ENCODE peak calls at places on chromosomes 12 and 14, in seven cellular contexts. V, G, Y, A, O, I and T are unnamed samples.

GRCh38 chr14:98826618-98827017 is 445.4 kb downstream of the BCL11B start:
- DNase-seq in V (no peak), A (no peak), Y (peak), G (no peak), I (no peak), O (no peak), T (no peak)

GRCh38 chr12:32369202-32369601 is 30.2 kb upstream of the FGD4 start:
- DNase-seq in Y (no peak), I (no peak), A (no peak), G (no peak), V (no peak), O (no peak), T (no peak)

GRCh38 chr14:65958664-65959562 is 527.3 kb upstream of the CCDC196 start:
- DNase-seq in I (no peak), V (no peak), A (peak), Y (no peak), G (peak), O (peak), T (peak)

GRCh38 chr12:126570571-126570970 is 1505.3 kb downstream of the AACS start:
- DNase-seq in G (no peak), V (no peak), O (no peak), Y (no peak), I (no peak), A (no peak), T (no peak)

GRCh38 chr12:45354399-45354798 is 138.5 kb downstream of the ANO6 start:
- DNase-seq in V (no peak), Y (no peak), O (no peak), I (no peak), G (no peak), A (no peak), T (no peak)

GRCh38 chr14:61698216-61698980 is 3.1 kb downstream of the HIF1A start:
- DNase-seq in Y (no peak), V (no peak), I (no peak), O (peak), G (peak), A (no peak), T (peak)

GRCh38 chr12:1811281-1811947 is 9.0 kb upstream of the LRTM2 start:
- DNase-seq in G (peak), Y (no peak), A (no peak), I (no peak), V (no peak), O (peak), T (no peak)

GRCh38 chr12:87171356-87171755 is 857.8 kb downstream of the C12orf50 start:
- DNase-seq in O (no peak), A (no peak), Y (no peak), V (no peak), I (no peak), G (no peak), T (no peak)

GRCh38 chr12:24705741-24706358 is 243.1 kb downstream of the BCAT1 start:
- DNase-seq in O (no peak), A (no peak), I (no peak), G (peak), Y (no peak), V (no peak), T (no peak)

GRCh38 chr14:104592292-104592672 is 12.3 kb downstream of the TMEM179 start:
- DNase-seq in V (no peak), Y (no peak), A (no peak), O (no peak), G (no peak), I (no peak), T (no peak)

GRCh38 chr14:20609215-20610001 is 18.2 kb upstream of the RNASE12 start:
- DNase-seq in I (peak), A (peak), G (peak), O (peak), Y (peak), V (no peak), T (peak)

GRCh38 chr14:68977741-68978549 is 1.2 kb downstream of the ACTN1 start:
- DNase-seq in A (peak), Y (peak), I (peak), V (no peak), O (peak), G (peak), T (peak)

GRCh38 chr12:93624595-93625294 is 52.3 kb downstream of the SOCS2 start:
- DNase-seq in V (no peak), G (no peak), Y (no peak), I (no peak), A (no peak), O (peak), T (peak)

GRCh38 chr12:97745406-97746101 is 282.9 kb downstream of the RMST start:
- DNase-seq in A (no peak), G (no peak), Y (no peak), V (no peak), O (no peak), I (no peak), T (no peak)

GRCh38 chr12:82210882-82211281 is 147.3 kb downstream of the CCDC59 start:
- DNase-seq in G (no peak), V (no peak), I (no peak), O (no peak), A (no peak), Y (no peak), T (no peak)

GRCh38 chr12:71157601-71158233 is at the start of gene TSPAN8:
- DNase-seq in G (no peak), O (peak), I (no peak), Y (peak), A (no peak), V (no peak), T (no peak)

GRCh38 chr14:100712490-100712889 is 14.2 kb upstream of the DLK1 start:
- DNase-seq in Y (peak), V (no peak), I (no peak), G (no peak), A (no peak), O (no peak), T (no peak)

GRCh38 chr12:53063708-53064612 is 14.1 kb downstream of the TNS2 start:
- DNase-seq in G (no peak), O (no peak), I (peak), A (no peak), V (no peak), Y (no peak), T (no peak)

GRCh38 chr12:66716522-66716921 is 37.6 kb upstream of the GRIP1 start:
- DNase-seq in V (no peak), G (no peak), I (no peak), Y (no peak), O (no peak), A (no peak), T (no peak)

GRCh38 chr12:82554529-82554928 is 132.2 kb upstream of the TMTC2 start:
- DNase-seq in V (no peak), A (no peak), G (peak), I (no peak), Y (no peak), O (peak), T (no peak)

GRCh38 chr14:63922696-63923421 is 70.1 kb downstream of the SYNE2 start:
- DNase-seq in G (no peak), V (no peak), A (no peak), Y (peak), O (no peak), I (no peak), T (no peak)

GRCh38 chr14:59358105-59358504 is 107.1 kb downstream of the GPR135 start:
- DNase-seq in A (no peak), Y (no peak), V (no peak), G (peak), I (no peak), O (no peak), T (no peak)

GRCh38 chr12:51217133-51217967 is 512 bp downstream of the POU6F1 start:
- DNase-seq in O (peak), V (no peak), I (peak), A (peak), G (peak), Y (peak), T (peak)

GRCh38 chr12:92629349-92630065 is 73.3 kb upstream of the PLEKHG7 start:
- DNase-seq in G (no peak), A (no peak), V (no peak), I (no peak), Y (peak), O (peak), T (no peak)

GRCh38 chr14:104171029-104171697 is 32.8 kb downstream of the KIF26A start:
- DNase-seq in A (peak), O (no peak), G (no peak), Y (peak), V (no peak), I (no peak), T (no peak)

GRCh38 chr12:9064815-9065606 is 50.7 kb downstream of the A2M start:
- DNase-seq in O (peak), Y (peak), A (peak), I (peak), V (no peak), G (no peak), T (no peak)
- TF ChIP-seq POLR2A in O (peak), Y (peak), A (no peak), I (peak), V (peak), G (no peak), T (no peak)

DNA sequence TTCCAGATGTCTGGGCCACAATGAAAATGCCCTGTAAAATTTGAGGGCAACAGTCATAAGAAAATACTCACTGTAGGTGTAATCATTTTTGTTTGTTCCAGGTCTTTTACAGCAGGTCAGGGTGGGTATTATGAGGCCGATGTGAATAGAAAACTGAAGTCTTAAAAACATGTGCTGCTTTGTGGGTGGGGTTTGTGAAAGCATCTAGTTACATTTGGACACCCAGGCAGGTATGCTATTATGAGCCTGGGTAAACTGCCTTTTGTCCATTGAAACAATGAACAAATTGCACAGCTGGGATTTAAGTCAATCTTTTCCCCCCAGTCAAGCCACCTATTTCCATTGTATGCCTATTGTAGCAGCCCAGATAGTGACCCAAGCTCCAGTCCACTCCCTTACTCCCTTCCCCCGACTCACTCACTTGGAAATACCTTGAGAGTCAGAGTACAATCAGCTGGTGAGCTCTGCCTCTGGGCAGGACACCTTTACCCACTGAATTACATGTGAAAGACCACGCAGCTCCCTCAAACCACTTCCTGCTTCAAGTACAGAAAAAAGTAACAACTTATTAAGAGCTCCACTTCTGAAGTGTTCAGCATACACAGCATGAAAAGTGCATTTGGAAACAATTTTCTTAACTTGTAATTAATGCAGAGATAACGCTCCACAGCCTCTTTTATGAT is 1.8 kb downstream of the IGF1 start:
- DNase-seq in O (no peak), A (no peak), Y (peak), V (no peak), G (no peak), I (no peak), T (no peak)
- TF ChIP-seq POLR2A in O (no peak), A (no peak), Y (no peak), V (no peak), G (no peak), I (no peak), T (no peak)

DNA sequence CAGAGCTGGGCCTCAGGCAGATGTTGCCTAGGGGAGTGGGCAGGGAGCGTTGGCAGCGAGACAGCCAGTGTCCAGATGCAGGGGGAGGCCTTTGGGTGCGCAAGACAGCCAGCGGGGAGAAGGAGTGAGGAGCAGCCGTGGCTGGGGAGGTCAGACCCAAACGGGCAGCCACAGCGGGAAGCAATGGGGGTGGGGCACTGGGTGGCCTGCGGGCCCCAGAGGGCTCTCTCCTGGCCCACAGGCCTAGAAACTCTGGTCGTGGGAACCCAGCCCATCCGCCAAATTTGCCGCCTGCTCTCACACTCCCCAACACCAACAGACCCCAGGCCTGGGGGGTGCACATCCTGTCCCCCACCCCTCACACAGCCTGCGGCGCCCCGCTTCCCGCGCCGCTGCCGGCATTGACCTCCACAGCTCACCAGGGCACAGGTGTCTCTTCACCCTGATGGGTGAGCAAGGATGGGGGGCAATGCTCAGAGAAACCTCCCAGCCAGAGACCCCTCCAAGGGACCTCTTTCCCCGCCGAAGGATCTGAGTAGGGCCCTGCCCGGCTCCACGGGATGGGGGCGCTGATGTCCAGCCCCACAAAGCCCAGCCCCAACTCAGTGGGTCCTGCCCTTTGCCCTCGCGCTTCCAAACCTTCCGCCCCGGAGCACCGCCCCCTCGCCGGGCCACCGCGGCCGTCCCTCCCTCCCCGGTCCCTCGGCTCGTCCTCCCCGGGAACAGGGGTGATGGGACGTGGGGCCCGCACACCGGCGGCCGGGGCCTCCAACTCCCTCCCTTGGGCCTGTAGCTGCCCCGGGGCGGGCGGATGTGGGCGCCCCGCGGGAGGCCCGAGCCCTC is 781 bp downstream of the HDAC7 start:
- DNase-seq in O (peak), V (no peak), Y (peak), G (peak), A (peak), I (peak), T (peak)
- TF ChIP-seq POLR2A in O (peak), V (peak), Y (no peak), G (peak), A (no peak), I (no peak), T (no peak)

DNA sequence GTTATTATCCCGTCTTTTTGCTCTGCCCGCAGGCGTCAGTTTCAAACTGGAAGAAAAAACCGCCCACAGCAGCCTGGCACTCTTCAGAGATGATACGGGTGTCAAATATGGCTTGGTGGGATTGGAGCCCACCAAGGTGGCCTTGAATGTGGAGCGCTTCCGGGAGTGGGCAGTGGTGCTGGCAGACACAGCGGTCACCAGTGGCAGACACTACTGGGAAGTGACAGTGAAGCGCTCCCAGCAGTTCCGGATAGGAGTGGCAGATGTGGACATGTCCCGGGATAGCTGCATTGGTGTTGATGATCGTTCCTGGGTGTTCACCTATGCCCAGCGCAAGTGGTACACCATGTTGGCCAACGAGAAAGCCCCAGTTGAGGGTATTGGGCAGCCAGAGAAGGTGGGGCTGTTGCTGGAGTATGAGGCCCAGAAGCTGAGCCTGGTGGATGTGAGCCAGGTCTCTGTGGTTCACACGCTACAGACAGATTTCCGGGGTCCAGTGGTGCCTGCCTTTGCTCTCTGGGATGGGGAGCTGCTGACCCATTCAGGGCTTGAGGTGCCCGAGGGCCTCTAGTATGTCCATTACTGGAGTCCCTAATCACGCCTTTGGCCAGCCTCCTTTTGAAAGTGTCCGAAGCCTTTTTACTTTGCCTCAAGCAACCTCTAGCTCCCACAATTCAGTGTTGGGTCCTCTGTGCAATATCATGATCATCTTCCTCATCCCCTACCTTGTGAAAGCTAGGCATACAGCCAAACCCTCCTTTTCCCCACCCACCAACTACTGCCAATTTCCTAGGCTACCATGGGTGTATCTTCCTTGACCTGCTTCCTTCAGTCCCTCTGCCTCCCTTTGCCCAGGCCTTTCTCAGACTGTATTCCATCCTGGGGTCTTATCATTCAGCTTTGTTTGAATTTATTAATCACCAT is 891 bp downstream of the SPRYD4 start:
- DNase-seq in I (no peak), O (no peak), G (peak), A (no peak), V (no peak), Y (peak), T (peak)
- TF ChIP-seq POLR2A in I (no peak), O (no peak), G (no peak), A (no peak), V (no peak), Y (no peak), T (peak)

DNA sequence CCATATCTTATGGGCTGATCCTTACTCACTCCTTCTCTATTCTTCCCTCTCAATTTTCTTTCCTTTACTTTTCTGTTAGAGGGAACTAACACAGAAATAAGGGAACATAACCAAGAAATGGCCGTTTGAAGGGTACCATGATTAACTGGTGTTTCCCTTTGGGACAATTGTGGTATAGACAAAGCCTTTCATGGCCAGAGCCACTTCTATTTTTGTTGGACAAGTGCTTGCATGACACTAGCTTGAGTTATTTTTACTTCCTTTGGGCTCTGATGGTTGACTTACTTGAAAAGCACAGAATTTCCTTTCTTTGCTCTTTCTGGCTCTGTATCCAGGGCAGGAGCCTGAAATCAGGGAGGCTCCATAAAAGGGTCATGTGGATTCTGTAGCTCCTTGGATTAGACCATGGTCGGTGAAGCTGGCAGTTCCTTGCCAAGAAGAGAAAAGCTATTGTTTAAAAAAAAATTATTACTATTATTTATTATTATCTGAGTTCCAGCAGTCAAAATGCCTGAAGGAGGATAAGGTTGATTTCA is 130.6 kb downstream of the KTN1 start:
- DNase-seq in I (no peak), V (no peak), G (no peak), O (no peak), Y (no peak), A (no peak), T (no peak)
- TF ChIP-seq POLR2A in I (no peak), V (no peak), G (no peak), O (no peak), Y (no peak), A (no peak), T (no peak)

GRCh38 chr14:55129086-55129427 is at the start of gene LGALS3:
- DNase-seq in Y (peak), I (peak), A (no peak), O (peak), V (no peak), G (peak), T (peak)
- TF ChIP-seq POLR2A in Y (no peak), I (peak), A (no peak), O (peak), V (peak), G (peak), T (peak)

GRCh38 chr14:92074555-92074954 is 31.8 kb downstream of the ATXN3 start:
- DNase-seq in G (no peak), A (no peak), I (no peak), V (no peak), Y (no peak), O (no peak), T (no peak)
- TF ChIP-seq POLR2A in G (no peak), A (no peak), I (no peak), V (no peak), Y (no peak), O (no peak), T (no peak)

DNA sequence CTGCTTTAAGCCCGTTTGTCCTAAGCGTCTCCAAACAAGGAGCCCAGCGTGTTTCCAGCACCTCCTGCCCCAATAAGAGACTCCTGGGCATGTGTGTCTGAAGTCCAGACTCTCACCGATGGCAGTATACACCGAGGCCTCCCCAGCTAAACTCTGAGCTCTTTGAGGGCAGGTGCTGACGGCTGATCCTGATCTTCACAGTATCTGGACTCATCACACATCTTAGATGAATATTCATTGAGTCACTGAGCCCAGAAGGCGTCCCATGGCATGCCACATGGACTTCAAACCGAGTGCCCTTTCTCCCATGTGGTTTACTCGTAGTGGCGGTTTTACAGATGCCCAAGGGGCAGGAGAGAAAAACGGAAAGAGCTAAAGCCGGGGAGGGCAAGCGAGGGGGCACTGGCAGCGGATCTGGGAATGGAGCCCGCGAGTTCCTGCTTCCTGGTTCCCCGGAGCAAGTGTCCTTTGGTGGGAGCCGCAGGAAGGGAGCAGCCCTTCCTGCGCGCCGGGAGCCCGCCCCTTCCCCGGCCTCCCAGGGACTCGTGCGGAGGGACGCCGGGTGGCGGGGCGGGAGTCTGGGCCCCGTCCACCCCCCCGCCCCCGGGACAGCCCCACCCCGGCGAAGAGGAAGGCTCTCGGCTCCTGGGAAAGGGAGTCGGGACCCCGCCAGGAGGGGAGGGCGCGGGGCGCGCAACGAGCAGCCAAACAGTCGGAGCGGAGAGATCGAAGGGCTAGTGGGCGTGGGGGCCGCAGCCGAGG is 584 bp upstream of the TEAD4 start:
- DNase-seq in I (peak), A (peak), Y (peak), G (no peak), O (peak), V (no peak), T (no peak)
- TF ChIP-seq POLR2A in I (no peak), A (no peak), Y (no peak), G (no peak), O (peak), V (no peak), T (no peak)